ENCODE peak calls at places on chromosomes 12 and 14, in seven cellular contexts. Z is Peyer's patch, T is hepatocyte, C is tibial artery, H is fibroblast of mammary gland, A is neural progenitor cell, I is adrenal gland. X is an unnamed sample.

GRCh38 chr12:57744194-57744776 is 554 bp upstream of the TSPAN31 start:
- DNase-seq in Z (peak; percentile 54), T (no peak), C (peak; percentile 66), H (peak; percentile 90), A (no peak), I (peak; percentile 79), X (peak; percentile 82)

GRCh38 chr12:69685810-69686209 is 13.3 kb downstream of the BEST3 start:
- DNase-seq in Z (no peak), T (no peak), C (no peak), H (peak; percentile 92), A (no peak), I (peak; percentile 44), X (peak; percentile 53)

GRCh38 chr14:92542766-92543554 is 29.4 kb downstream of the RIN3 start:
- DNase-seq in Z (no peak), T (no peak), C (no peak), H (no peak), A (no peak), I (no peak), X (no peak)

GRCh38 chr12:57803317-57803893 is 15.1 kb downstream of the AVIL start:
- DNase-seq in Z (no peak), T (peak; percentile 64), C (no peak), H (peak; percentile 51), A (peak; percentile 66), I (peak; percentile 51), X (peak; percentile 56)

GRCh38 chr12:108729612-108730336 is 1.5 kb downstream of the CORO1C start:
- DNase-seq in Z (no peak), T (peak; percentile 33), C (no peak), H (peak; percentile 57), A (no peak), I (no peak), X (peak; percentile 41)

GRCh38 chr12:12542286-12542685 is 20.4 kb downstream of the DUSP16 start:
- DNase-seq in Z (no peak), T (no peak), C (no peak), H (no peak), A (no peak), I (no peak), X (no peak)

GRCh38 chr14:39023939-39024871 is 78.8 kb downstream of the SEC23A start:
- DNase-seq in Z (no peak), T (peak; percentile 64), C (no peak), H (no peak), A (no peak), I (no peak), X (no peak)

GRCh38 chr14:104786091-104786586 is 9.4 kb downstream of the AKT1 start:
- DNase-seq in Z (no peak), T (no peak), C (no peak), H (no peak), A (no peak), I (no peak), X (no peak)

GRCh38 chr12:4355150-4355842 is 24.2 kb downstream of the FGF23 start:
- DNase-seq in Z (no peak), T (no peak), C (no peak), H (no peak), A (no peak), I (no peak), X (no peak)

GRCh38 chr14:62943202-62943601 is 102.1 kb downstream of the KCNH5 start:
- DNase-seq in Z (no peak), T (no peak), C (no peak), H (peak; percentile 49), A (no peak), I (no peak), X (no peak)

GRCh38 chr14:100474176-100474575 is 113.0 kb downstream of the BEGAIN start:
- DNase-seq in Z (no peak), T (no peak), C (no peak), H (no peak), A (no peak), I (no peak), X (no peak)

GRCh38 chr12:48023386-48023785 is 19.1 kb upstream of the COL2A1 start:
- DNase-seq in Z (no peak), T (peak; percentile 33), C (no peak), H (no peak), A (peak; percentile 72), I (no peak), X (no peak)

GRCh38 chr14:51442513-51443175 is 202.6 kb downstream of the TMX1 start:
- DNase-seq in Z (no peak), T (peak; percentile 40), C (no peak), H (peak; percentile 97), A (no peak), I (no peak), X (peak; percentile 98)

GRCh38 chr12:94057262-94058151 is 90.9 kb upstream of the PLXNC1 start:
- DNase-seq in Z (no peak), T (no peak), C (no peak), H (no peak), A (no peak), I (peak; percentile 29), X (peak; percentile 43)

GRCh38 chr12:75981247-75981646 is 50.3 kb downstream of the PHLDA1 start:
- DNase-seq in Z (no peak), T (no peak), C (no peak), H (no peak), A (no peak), I (no peak), X (no peak)

GRCh38 chr12:1517007-1517406 is 77.4 kb downstream of the FBXL14 start:
- DNase-seq in Z (no peak), T (no peak), C (no peak), H (peak; percentile 96), A (peak; percentile 74), I (no peak), X (peak; percentile 97)

GRCh38 chr14:24982472-24983155 is 67.3 kb downstream of the STXBP6 start:
- DNase-seq in Z (no peak), T (peak; percentile 69), C (no peak), H (peak; percentile 78), A (no peak), I (no peak), X (peak; percentile 25)

GRCh38 chr12:47312794-47313426 is 233.2 kb upstream of the AMIGO2 start:
- DNase-seq in Z (peak; percentile 66), T (peak; percentile 30), C (no peak), H (no peak), A (no peak), I (no peak), X (no peak)

DNA sequence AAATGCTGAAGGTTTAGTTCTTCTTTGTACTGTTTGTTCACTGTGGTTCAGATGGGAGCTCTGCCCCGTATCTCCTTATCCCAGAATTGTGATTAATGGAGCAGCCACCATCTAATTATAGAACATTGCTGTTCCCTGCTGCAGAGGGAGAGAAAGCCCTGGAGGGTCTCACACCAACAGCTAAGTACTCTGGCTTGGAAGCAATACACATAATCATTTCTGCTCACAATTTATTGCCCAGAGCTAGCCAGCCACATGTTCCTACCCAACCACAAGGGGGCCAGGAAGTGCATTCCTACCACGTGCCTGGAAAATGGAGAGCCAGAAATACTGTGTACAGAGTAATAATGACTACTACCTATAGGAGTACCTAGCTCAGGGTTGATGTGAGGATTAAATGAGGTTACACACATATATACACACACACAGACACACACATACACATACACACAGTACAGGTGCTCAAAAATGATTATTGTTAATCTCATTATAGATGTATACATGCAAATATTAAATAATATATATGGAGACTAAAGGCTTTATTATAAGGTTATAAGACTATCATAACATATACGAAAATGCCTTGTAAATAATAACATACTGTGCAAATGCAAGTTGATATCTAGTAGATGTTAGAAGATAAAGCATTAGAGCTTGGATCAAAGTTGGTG is 22.3 kb downstream of the MSRB3 start:
- DNase-seq in Z (no peak), T (peak; percentile 13), C (no peak), H (peak; percentile 41), A (peak; percentile 46), I (no peak), X (peak; percentile 13)
- TF ChIP-seq CTCF in Z (no peak), T (peak; percentile 29), C (no peak), H (peak; percentile 49), A (peak; percentile 59), I (peak; percentile 4), X (peak; percentile 38)

DNA sequence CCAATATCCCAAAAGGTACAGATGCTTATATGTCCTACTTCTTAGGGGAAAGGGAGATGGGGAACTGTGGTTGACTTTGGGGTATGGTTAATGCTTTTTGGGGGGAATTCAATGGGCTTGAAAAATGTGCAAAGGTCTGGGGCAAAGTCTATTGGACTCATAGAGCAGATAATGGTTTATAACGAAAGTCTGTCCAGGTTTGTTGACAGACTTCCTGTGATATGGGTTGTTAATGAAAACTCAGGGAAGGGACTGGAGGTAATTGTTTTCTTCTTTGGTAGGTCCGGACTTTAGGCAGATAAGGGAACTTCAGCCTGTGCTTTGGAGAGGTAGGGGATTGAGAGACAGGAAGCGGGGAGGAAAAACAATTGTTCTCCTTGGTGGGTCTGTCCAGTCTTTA is 46.2 kb upstream of the LTA4H start:
- DNase-seq in Z (no peak), T (no peak), C (no peak), H (no peak), A (no peak), I (no peak), X (no peak)
- H3K4me3 ChIP-seq in Z (no peak overlapping the region), T (no peak overlapping the region), C (no peak overlapping the region), H (no peak overlapping the region), A (no peak overlapping the region), I (no peak overlapping the region), X (no peak overlapping the region)

DNA sequence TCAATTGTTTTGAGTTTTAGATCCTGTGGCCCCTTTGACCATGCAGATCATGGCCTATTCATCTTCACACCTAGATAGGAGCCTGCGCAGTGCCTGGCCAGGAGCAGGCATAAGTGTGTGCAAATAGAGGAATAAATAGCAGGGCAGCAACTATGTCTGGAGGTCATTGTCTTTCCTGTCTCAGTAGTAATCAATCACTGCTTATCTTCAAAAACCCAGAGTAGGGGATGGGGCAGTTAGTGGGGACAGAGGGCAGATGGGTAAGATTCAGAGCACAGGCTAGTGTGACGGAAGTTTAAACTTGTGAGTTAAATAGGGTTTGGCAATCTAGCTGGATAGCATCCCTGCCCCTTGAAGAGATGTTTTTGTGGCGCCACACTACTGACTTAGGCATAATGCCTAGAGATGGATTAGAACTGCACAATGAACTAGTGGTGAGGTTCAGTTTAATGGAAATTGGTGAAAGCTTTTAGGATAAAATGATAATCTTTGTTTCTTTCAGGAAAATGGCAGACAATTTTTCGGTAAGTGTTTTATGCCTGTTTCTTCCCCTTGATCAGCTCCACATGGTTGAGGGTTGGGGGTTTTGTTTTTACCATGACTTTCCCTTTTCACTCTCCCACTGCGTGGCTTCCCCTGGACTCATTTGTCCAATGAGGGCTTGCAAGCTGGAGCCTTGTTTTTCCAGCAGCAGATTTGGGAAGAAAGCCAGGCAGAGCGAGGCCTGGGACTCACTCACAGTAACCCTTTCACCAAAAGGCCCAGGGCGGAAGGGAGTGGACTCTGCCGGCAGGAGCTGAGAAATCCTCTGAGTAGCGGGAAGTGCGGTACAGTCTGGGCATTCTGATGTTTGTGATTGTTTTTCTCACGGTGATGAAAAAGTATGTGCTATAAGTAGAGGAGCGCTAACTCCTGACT is 8.1 kb downstream of the LGALS3 start:
- DNase-seq in Z (no peak), T (no peak), C (peak; percentile 73), H (peak; percentile 90), A (no peak), I (peak; percentile 66), X (peak; percentile 83)
- TF ChIP-seq CTCF in Z (no peak), T (no peak), C (no peak), H (peak; percentile 28), A (no peak), I (no peak), X (peak; percentile 40)

DNA sequence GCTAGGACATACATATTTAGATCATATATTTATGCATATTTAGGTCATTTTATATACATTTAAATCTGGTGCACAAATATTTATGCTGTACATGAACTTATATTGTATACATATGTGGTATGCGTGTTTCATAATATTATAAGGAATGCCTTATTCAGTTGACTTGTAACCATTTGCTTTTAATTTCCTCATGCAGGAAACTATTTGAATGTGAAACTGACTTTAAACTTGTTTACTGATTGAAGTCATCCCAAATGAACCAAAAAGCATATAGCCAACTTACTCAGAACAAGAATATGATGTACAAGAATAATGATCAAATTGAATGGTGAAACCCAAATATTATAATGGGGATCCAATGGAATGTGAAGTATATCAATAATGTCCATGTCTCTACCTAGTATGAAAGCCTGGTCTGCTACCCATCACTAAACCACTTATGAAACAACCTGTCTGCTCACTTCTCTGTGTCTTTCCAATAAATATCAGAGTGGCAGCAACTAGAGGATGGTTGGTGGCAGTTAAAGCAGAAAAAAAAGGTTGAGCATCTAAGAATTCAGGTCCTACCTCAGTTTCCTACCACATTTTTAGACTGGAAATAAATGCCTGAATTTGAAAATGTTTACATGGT is 38.3 kb downstream of the RPS6KA5 start:
- DNase-seq in Z (no peak), T (no peak), C (no peak), H (no peak), A (no peak), I (no peak), X (peak; percentile 9)
- H3K4me3 ChIP-seq in Z (no peak overlapping the region), T (no peak overlapping the region), C (peak overlapping the region; percentile 8), H (no peak overlapping the region), A (no peak overlapping the region), I (no peak overlapping the region), X (peak overlapping the region; percentile 53)